ENCODE peak calls at places on chromosomes 4 and X, in six cellular contexts. S is spleen, D is upper lobe of left lung, E is endothelial cell of umbilical vein, U is H1, V is vagina. C is an unnamed sample.

GRCh38 chrX:73562986-73563739 is at the start of gene CHIC1:
- DNase-seq in S (peak), D (peak), E (peak), U (peak), V (no peak), C (peak)

GRCh38 chr4:138576684-138577083 is 334.5 kb upstream of the SLC7A11 start:
- DNase-seq in S (no peak), D (no peak), E (peak), U (no peak), V (no peak), C (no peak)

GRCh38 chrX:13380230-13380629 is 60.4 kb upstream of the ATXN3L start:
- DNase-seq in S (no peak), D (no peak), E (peak), U (no peak), V (no peak), C (no peak)

GRCh38 chrX:50747471-50747900 is 66.5 kb downstream of the SHROOM4 start:
- DNase-seq in S (no peak), D (no peak), E (peak), U (no peak), V (no peak), C (no peak)

GRCh38 chr4:78424456-78424855 is 127.1 kb upstream of the ANXA3 start:
- DNase-seq in S (no peak), D (no peak), E (no peak), U (no peak), V (no peak), C (no peak)

GRCh38 chrX:41384041-41384705 is 50.2 kb downstream of the DDX3X start:
- DNase-seq in S (peak), D (no peak), E (no peak), U (no peak), V (no peak), C (no peak)

GRCh38 chr4:137156807-137157206 is 375.5 kb downstream of the PCDH18 start:
- DNase-seq in S (no peak), D (no peak), E (no peak), U (no peak), V (no peak), C (no peak)

GRCh38 chr4:125387770-125388169 is 73.0 kb downstream of the FAT4 start:
- DNase-seq in S (no peak), D (no peak), E (no peak), U (no peak), V (no peak), C (no peak)

GRCh38 chrX:151828434-151829080 is 84.1 kb upstream of the MAGEA4 start:
- DNase-seq in S (no peak), D (no peak), E (no peak), U (no peak), V (no peak), C (no peak)

GRCh38 chr4:41069268-41069667 is 145.1 kb downstream of the APBB2 start:
- DNase-seq in S (no peak), D (no peak), E (no peak), U (no peak), V (no peak), C (no peak)

GRCh38 chr4:185068837-185069236 is 50.5 kb downstream of the HELT start:
- DNase-seq in S (no peak), D (no peak), E (no peak), U (no peak), V (no peak), C (no peak)

GRCh38 chr4:37948542-37948941 is 11.7 kb upstream of the PTTG2 start:
- DNase-seq in S (no peak), D (no peak), E (no peak), U (no peak), V (peak), C (no peak)

GRCh38 chr4:146095091-146095690 is 80.3 kb upstream of the LSM6 start:
- DNase-seq in S (no peak), D (no peak), E (peak), U (peak), V (no peak), C (no peak)

GRCh38 chr4:13523105-13523477 is 21.2 kb downstream of the NKX3-2 start:
- DNase-seq in S (no peak), D (no peak), E (no peak), U (no peak), V (no peak), C (no peak)

GRCh38 chrX:40097492-40098263 is at the start of gene BCOR:
- DNase-seq in S (peak), D (peak), E (peak), U (no peak), V (no peak), C (peak)

GRCh38 chr4:63232058-63232457 is 1177.2 kb downstream of the TECRL start:
- DNase-seq in S (no peak), D (no peak), E (no peak), U (no peak), V (no peak), C (no peak)

GRCh38 chrX:13901354-13901753 is 84.5 kb upstream of the GPM6B start:
- DNase-seq in S (no peak), D (no peak), E (no peak), U (no peak), V (no peak), C (no peak)

GRCh38 chr4:101801957-101802356 is 11.4 kb downstream of the BANK1 start:
- DNase-seq in S (no peak), D (no peak), E (no peak), U (no peak), V (no peak), C (no peak)

GRCh38 chrX:16999275-16999674 is 52.8 kb downstream of the REPS2 start:
- DNase-seq in S (no peak), D (no peak), E (no peak), U (no peak), V (no peak), C (no peak)

GRCh38 chr4:145075742-145076472 is 22.1 kb downstream of the ANAPC10 start:
- DNase-seq in S (no peak), D (no peak), E (no peak), U (no peak), V (no peak), C (no peak)

GRCh38 chr4:53711916-53712315 is 120.6 kb upstream of the LNX1 start:
- DNase-seq in S (no peak), D (no peak), E (no peak), U (no peak), V (no peak), C (no peak)

GRCh38 chr4:142278663-142279062 is 567.4 kb downstream of the INPP4B start:
- DNase-seq in S (no peak), D (no peak), E (no peak), U (no peak), V (no peak), C (no peak)

GRCh38 chrX:46301903-46302302 is 243.3 kb downstream of the ZNF674 start:
- DNase-seq in S (no peak), D (no peak), E (no peak), U (no peak), V (no peak), C (no peak)

DNA sequence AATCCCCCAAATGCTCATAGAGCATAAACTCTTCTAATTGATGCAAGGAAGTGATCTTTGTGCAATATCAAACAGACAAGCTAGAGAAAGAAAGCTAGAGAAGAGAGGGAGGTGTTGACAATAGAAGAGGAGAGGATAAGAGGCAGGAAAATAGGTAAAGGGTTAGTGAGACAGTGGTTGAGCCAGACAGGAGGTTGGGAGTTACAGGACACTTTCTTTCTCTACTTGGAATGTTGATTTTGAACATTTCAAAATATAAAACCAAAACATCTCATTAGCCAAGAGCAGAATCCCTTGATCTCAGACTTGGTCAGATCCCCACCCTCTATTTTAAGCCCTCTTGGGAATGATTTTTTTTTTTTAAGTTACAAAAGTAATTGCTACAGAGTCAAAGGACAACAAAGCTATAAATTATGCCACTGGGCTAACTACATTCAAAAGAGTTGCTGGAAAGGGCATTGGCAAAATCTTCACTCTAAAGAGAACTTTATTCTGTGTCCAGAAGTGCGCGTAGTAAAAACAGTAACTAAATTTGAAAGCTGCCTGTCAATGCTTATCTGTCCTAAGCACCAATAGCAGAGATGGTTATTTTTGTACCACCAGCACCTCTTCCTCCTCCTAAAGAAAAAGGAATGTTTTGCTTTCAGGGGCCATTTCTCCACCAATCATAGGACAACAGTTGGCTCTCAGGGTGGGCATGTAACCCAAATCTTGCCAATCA is 133.8 kb downstream of the PDGFC start:
- DNase-seq in S (no peak), D (no peak), E (no peak), U (no peak), V (no peak), C (no peak)
- TF ChIP-seq POLR2AphosphoS5 in S (no peak), D (no peak), E (no peak), U (no peak), V (peak), C (no peak)

GRCh38 chr4:80125252-80126177 is 52.5 kb upstream of the ANTXR2 start:
- DNase-seq in S (no peak), D (no peak), E (peak), U (no peak), V (no peak), C (no peak)
- TF ChIP-seq POLR2AphosphoS5 in S (no peak), D (no peak), E (no peak), U (no peak), V (no peak), C (no peak)

DNA sequence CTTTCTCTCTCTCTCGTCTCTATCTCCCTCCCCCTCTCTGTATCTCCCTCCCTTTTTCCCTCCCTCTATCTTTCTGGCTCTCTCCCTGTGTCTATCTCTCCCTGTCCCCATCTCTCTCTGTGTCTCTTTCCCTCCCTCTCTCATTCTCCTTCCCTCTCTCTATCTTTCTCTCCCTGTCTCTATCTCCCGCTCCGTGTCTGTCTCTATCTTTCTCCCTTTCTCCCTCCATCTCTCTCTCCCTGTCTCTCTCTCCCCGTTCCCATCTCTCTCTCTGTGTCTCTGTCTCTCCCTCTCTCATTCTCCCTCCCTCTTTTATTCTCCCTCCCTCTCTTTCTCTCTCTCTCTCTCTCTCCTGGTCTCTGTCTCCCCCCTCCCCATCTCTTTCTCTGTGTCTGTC is 22.9 kb downstream of the IL3RA start:
- DNase-seq in S (no peak), D (no peak), E (no peak), U (no peak), V (no peak), C (no peak)
- TF ChIP-seq POLR2AphosphoS5 in S (no peak), D (no peak), E (no peak), U (no peak), V (no peak), C (no peak)

DNA sequence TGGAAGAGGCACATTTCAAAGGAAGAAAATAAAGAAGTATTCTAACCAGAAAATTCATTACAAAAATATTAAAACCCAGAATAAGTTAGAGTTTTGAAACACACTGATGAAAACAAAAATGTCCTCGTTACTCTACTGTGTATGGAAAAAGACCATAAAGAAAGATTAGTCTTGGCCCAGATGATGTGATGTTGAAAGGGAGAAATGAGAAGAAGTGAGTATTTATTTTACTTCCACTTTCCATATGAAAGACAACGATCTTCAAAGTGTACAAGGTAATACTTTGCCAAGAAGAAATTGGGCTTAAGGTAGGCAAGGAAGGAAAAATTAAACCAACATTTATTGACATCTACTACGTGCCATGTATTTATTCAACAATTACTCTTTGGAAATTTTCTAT is 48.6 kb upstream of the EMCN start:
- DNase-seq in S (no peak), D (no peak), E (no peak), U (no peak), V (no peak), C (no peak)
- TF ChIP-seq POLR2AphosphoS5 in S (no peak), D (no peak), E (no peak), U (no peak), V (no peak), C (no peak)

DNA sequence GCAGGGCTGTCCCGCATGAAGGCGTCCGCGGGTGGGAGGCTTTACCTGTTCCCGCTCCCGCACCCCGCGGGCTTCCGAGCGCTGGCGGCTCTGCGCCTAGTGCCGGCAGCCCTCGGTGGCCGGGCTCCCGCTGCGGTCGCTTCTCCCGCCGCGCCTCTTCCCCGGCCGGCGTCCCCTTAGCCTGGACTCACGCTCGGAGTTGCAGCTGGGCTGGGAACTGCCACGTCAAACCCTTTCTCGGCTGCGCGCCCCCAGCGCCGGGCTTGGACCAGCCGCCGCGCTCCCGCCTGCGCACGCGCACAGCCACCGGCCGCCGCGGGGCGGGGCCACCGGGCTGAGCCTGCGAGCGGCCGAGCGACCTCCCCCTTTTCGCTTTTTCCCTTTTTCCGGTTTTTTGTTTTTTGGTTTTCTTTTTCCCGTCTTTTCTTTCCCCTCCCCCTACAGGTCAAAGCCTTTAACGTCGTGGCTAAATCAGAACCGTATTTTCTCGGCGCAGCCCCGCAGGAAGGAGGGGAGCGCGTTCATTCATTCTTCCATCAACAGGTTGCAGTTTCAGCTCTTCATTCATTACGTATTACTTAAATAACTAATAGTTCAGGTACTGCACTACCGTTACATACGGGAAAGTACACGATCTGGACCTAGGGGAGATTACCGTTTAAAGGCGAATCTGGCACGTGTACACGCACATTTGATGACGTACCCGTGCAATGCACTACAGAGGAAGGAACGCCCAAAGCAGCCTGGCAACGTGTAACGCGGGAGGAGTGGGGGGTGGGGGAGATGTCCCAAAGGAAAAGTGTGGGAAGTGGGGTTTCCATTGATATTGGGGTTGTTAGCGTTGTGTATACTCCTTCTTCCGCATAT is at the start of gene SEC24D:
- DNase-seq in S (peak), D (peak), E (peak), U (peak), V (no peak), C (peak)
- TF ChIP-seq POLR2AphosphoS5 in S (peak), D (peak), E (peak), U (peak), V (no peak), C (peak)

DNA sequence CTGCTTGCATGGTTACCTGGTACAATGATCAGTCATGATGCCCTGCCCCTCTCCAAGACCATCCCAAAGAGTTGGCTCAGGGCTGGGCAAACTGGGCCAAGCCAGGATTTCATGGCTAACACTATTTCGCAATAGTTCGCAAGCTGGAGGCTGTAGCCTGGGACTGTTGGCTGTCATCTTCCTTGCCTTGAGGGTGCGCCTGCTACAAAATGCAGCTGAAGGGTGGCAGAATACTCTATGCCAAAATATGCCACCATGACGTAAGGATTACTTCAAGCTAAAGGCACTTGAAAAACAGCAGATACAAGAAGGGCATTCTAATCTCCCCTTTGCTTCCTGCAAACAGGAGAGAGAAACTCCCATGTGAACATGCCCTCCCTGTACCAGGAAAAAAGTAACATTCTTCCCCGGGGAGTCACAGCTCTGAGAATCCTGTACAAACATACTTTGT is 21.0 kb downstream of the SAT1 start:
- DNase-seq in S (no peak), D (no peak), E (peak), U (no peak), V (no peak), C (no peak)
- TF ChIP-seq POLR2AphosphoS5 in S (no peak), D (peak), E (peak), U (no peak), V (no peak), C (no peak)

GRCh38 chrX:989959-990510 is 222.4 kb downstream of the CRLF2 start:
- DNase-seq in S (peak), D (no peak), E (no peak), U (no peak), V (no peak), C (no peak)
- TF ChIP-seq POLR2AphosphoS5 in S (peak), D (peak), E (no peak), U (no peak), V (peak), C (peak)

C was measured in GM12892.